ENCODE peak calls at places on chromosomes 5 and 9, in six cellular contexts. P is mammary epithelial cell, G is colonic mucosa, R is NT2/D1, K is H1, Z is fibroblast of lung. F is an unnamed sample.

GRCh38 chr9:87497604-87498045 is at the start of gene DAPK1:
- DNase-seq in P (peak; percentile 44), G (peak; percentile 68), R (peak; percentile 66), K (no peak), Z (peak; percentile 60), F (peak; percentile 94)

GRCh38 chr5:54361683-54362411 is 51.5 kb upstream of the ARL15 start:
- DNase-seq in P (no peak), G (no peak), R (no peak), K (no peak), Z (peak; percentile 25), F (no peak)

GRCh38 chr5:31144364-31144763 is 49.1 kb upstream of the CDH6 start:
- DNase-seq in P (no peak), G (no peak), R (no peak), K (no peak), Z (no peak), F (no peak)

GRCh38 chr5:150626853-150627276 is 13.6 kb upstream of the SYNPO start:
- DNase-seq in P (peak; percentile 32), G (no peak), R (no peak), K (no peak), Z (peak; percentile 68), F (no peak)

GRCh38 chr5:92805446-92805845 is 775.6 kb downstream of the NR2F1-AS1 start:
- DNase-seq in P (no peak), G (no peak), R (no peak), K (no peak), Z (no peak), F (no peak)

GRCh38 chr9:3528466-3528865 is 2.7 kb upstream of the RFX3 start:
- DNase-seq in P (no peak), G (no peak), R (no peak), K (no peak), Z (no peak), F (no peak)

GRCh38 chr9:38008168-38009034 is 60.6 kb downstream of the SHB start:
- DNase-seq in P (peak; percentile 91), G (no peak), R (no peak), K (no peak), Z (peak; percentile 96), F (peak; percentile 79)

GRCh38 chr5:155727512-155728145 is 599.3 kb upstream of the SGCD start:
- DNase-seq in P (peak; percentile 3), G (no peak), R (no peak), K (no peak), Z (peak; percentile 1), F (peak; percentile 65)

GRCh38 chr9:107739601-107740082 is 250.1 kb upstream of the KLF4 start:
- DNase-seq in P (peak; percentile 73), G (peak; percentile 46), R (no peak), K (no peak), Z (peak; percentile 70), F (no peak)

GRCh38 chr5:177605667-177606066 is 5.7 kb downstream of the B4GALT7 start:
- DNase-seq in P (no peak), G (no peak), R (no peak), K (no peak), Z (no peak), F (no peak)

GRCh38 chr5:102866315-102866693 is 111.2 kb downstream of the PAM start:
- DNase-seq in P (no peak), G (no peak), R (no peak), K (no peak), Z (no peak), F (no peak)

GRCh38 chr5:84393969-84394368 is 9.3 kb upstream of the EDIL3 start:
- DNase-seq in P (peak; percentile 86), G (no peak), R (no peak), K (no peak), Z (peak; percentile 92), F (no peak)

GRCh38 chr9:86303316-86303975 is 21.1 kb upstream of the ISCA1 start:
- DNase-seq in P (peak; percentile 82), G (no peak), R (peak; percentile 46), K (no peak), Z (peak; percentile 36), F (no peak)

GRCh38 chr9:35001803-35002502 is 12.4 kb downstream of the DNAJB5 start:
- DNase-seq in P (peak; percentile 91), G (no peak), R (no peak), K (no peak), Z (peak; percentile 66), F (no peak)

GRCh38 chr5:88707216-88707965 is 175.6 kb downstream of the MEF2C start:
- DNase-seq in P (no peak), G (no peak), R (no peak), K (no peak), Z (peak; percentile 81), F (no peak)

GRCh38 chr5:91361055-91361701 is 21.9 kb downstream of the ARRDC3 start:
- DNase-seq in P (peak; percentile 64), G (no peak), R (no peak), K (no peak), Z (peak; percentile 70), F (no peak)

GRCh38 chr5:159017787-159018186 is 81.9 kb downstream of the EBF1 start:
- DNase-seq in P (peak; percentile 26), G (peak; percentile 48), R (peak; percentile 66), K (peak; percentile 21), Z (peak; percentile 81), F (peak; percentile 71)

GRCh38 chr9:73200694-73201432 is 49.2 kb downstream of the ANXA1 start:
- DNase-seq in P (no peak), G (no peak), R (peak; percentile 15), K (no peak), Z (peak; percentile 15), F (no peak)
- H3K4me3 ChIP-seq in P (no peak overlapping the region), G (no peak overlapping the region), R (no peak overlapping the region), K (no peak overlapping the region), Z (no peak overlapping the region), F (no peak overlapping the region)

GRCh38 chr5:170289749-170290148 is 7.8 kb downstream of the LCP2 start:
- DNase-seq in P (no peak), G (no peak), R (no peak), K (no peak), Z (no peak), F (no peak)

GRCh38 chr5:170291324-170291847 is 6.2 kb downstream of the LCP2 start:
- DNase-seq in P (no peak), G (no peak), R (no peak), K (no peak), Z (no peak), F (no peak)

GRCh38 chr5:170286532-170286931 is 11.0 kb downstream of the LCP2 start:
- DNase-seq in P (no peak), G (no peak), R (no peak), K (no peak), Z (no peak), F (no peak)

GRCh38 chr5:170284231-170284630 is 13.3 kb downstream of the LCP2 start:
- DNase-seq in P (no peak), G (no peak), R (no peak), K (no peak), Z (no peak), F (no peak)

GRCh38 chr5:170287532-170287931 is 10.0 kb downstream of the LCP2 start:
- DNase-seq in P (no peak), G (peak; percentile 38), R (no peak), K (no peak), Z (no peak), F (no peak)
- H3K4me1 ChIP-seq in P (no peaks in the 10 kb centered on the region), G (no peaks in the 10 kb centered on the region), R (no peaks in the 10 kb centered on the region), K (peaks cover 2% of the 10 kb centered on the region), Z (no peaks in the 10 kb centered on the region), F (peaks cover 5% of the 10 kb centered on the region)

GRCh38 chr9:21579209-21579608 is 97.1 kb upstream of the IFNE start:
- DNase-seq in P (no peak), G (no peak), R (no peak), K (no peak), Z (peak; percentile 86), F (no peak)
- H3K9ac ChIP-seq in P (no peak overlapping the region), G (no peak overlapping the region), R (no peak overlapping the region), K (no peak overlapping the region), Z (no peak overlapping the region), F (no peak overlapping the region)

GRCh38 chr9:5568868-5569267 is 58.5 kb downstream of the PDCD1LG2 start:
- DNase-seq in P (no peak), G (no peak), R (no peak), K (no peak), Z (no peak), F (no peak)
- H3K4me3 ChIP-seq in P (no peak overlapping the region), G (no peak overlapping the region), R (no peak overlapping the region), K (no peak overlapping the region), Z (no peak overlapping the region), F (no peak overlapping the region)

DNA sequence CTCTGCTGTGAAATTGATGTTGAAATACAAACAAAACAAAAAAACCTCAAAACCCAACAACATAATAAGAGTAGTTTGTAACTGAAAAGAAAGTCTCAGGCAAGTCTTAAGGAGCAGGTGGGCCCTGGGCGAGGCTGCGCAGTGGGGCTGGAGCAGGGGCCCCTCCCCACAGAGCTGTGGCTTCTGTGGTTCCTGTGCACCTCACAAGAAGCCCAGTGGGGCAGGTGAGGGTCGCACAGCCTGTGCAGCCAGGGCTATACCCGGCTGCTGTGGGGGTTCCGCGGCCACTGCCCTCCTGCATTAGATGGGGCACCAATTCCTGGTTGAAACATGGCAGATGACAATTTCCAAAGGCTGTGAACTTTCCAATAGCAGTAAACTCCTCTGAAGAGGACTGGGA is 75.3 kb downstream of the TRIO start:
- DNase-seq in P (no peak), G (no peak), R (no peak), K (no peak), Z (no peak), F (no peak)
- H3K4me1 ChIP-seq in P (peaks cover 22% of the 10 kb centered on the region), G (peaks cover 12% of the 10 kb centered on the region), R (peaks cover 8% of the 10 kb centered on the region), K (peaks cover 2% of the 10 kb centered on the region), Z (peaks cover 22% of the 10 kb centered on the region), F (peaks cover 8% of the 10 kb centered on the region)

GRCh38 chr5:123285122-123286011 is 137.8 kb downstream of the CEP120 start:
- DNase-seq in P (no peak), G (no peak), R (no peak), K (no peak), Z (peak; percentile 48), F (peak; percentile 71)
- H3K9ac ChIP-seq in P (no peak overlapping the region), G (no peak overlapping the region), R (peak overlapping the region; percentile 64), K (no peak overlapping the region), Z (no peak overlapping the region), F (no peak overlapping the region)

GRCh38 chr5:138653502-138653901 is 78.3 kb upstream of the HSPA9 start:
- DNase-seq in P (peak; percentile 30), G (no peak), R (no peak), K (no peak), Z (no peak), F (peak; percentile 67)
- H3K4me3 ChIP-seq in P (no peak overlapping the region), G (no peak overlapping the region), R (no peak overlapping the region), K (no peak overlapping the region), Z (no peak overlapping the region), F (no peak overlapping the region)

DNA sequence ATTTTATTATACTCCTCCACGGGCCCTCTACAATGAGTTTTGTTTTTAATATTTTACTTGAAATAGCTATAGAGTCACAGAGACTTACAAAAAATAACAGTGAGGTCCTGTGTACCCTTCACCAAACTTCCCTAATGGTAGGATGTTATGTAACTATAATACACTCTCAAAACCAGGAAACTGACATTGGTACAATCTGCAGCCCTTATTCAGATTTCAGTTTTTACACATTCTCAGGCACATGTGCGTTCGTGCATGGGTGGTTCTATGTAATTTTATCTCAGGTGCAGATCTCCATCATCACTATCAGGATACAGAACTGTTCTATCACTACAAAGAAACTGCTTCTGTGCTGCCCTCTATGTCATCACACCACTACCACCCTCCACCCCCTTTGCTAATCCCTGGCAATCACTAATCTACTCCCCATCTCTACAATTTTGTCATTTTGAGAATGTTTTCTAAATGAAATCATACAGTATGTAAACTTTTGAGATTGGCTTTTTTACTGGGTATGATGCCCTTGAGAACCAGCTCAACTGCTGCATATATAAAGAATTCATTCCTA is 16.4 kb downstream of the RAB14 start:
- DNase-seq in P (no peak), G (no peak), R (no peak), K (no peak), Z (no peak), F (no peak)
- H3K4me1 ChIP-seq in P (no peaks in the 10 kb centered on the region), G (no peaks in the 10 kb centered on the region), R (no peaks in the 10 kb centered on the region), K (no peaks in the 10 kb centered on the region), Z (peaks cover 2% of the 10 kb centered on the region), F (no peaks in the 10 kb centered on the region)